ENCODE peak calls at places on chromosomes 4 and X, in ten cellular contexts. One of them, this sample, is unnamed.
A peak's percentile ranks its signal among the peaks of the same experiment; 100 is the strongest.

GRCh38 chr4:113584407-113585150 is 177.0 kb downstream of the CAMK2D start:
- DNase-seq in SK-N-SH: no peak
- DNase-seq in spleen: no peak
- DNase-seq in transverse colon: no peak
- DNase-seq in HCT116: peak; percentile 63
- DNase-seq in H1: no peak
- DNase-seq in suprapubic skin: no peak
- DNase-seq in sigmoid colon: no peak
- DNase-seq in stomach: no peak
- DNase-seq in breast epithelium: no peak
- DNase-seq in this sample: no peak

GRCh38 chrX:112636951-112637541 is 42.7 kb downstream of the LHFPL1 start:
- DNase-seq in spleen: no peak
- DNase-seq in HCT116: no peak
- DNase-seq in H1: no peak
- DNase-seq in suprapubic skin: no peak
- DNase-seq in stomach: no peak
- DNase-seq in sigmoid colon: no peak
- DNase-seq in SK-N-SH: no peak
- DNase-seq in breast epithelium: no peak
- DNase-seq in transverse colon: no peak
- DNase-seq in this sample: no peak

GRCh38 chr4:42855779-42856178 is 36.7 kb upstream of the GRXCR1 start:
- DNase-seq in HCT116: no peak
- DNase-seq in transverse colon: no peak
- DNase-seq in H1: no peak
- DNase-seq in suprapubic skin: no peak
- DNase-seq in SK-N-SH: no peak
- DNase-seq in breast epithelium: no peak
- DNase-seq in sigmoid colon: no peak
- DNase-seq in spleen: no peak
- DNase-seq in stomach: no peak
- DNase-seq in this sample: no peak

GRCh38 chrX:46710425-46710824 is 48.5 kb downstream of the SLC9A7 start:
- DNase-seq in H1: no peak
- DNase-seq in spleen: no peak
- DNase-seq in transverse colon: no peak
- DNase-seq in HCT116: no peak
- DNase-seq in breast epithelium: no peak
- DNase-seq in suprapubic skin: no peak
- DNase-seq in sigmoid colon: no peak
- DNase-seq in SK-N-SH: no peak
- DNase-seq in stomach: no peak
- DNase-seq in this sample: no peak

GRCh38 chr4:31107362-31107761 is 387.2 kb downstream of the PCDH7 start:
- DNase-seq in sigmoid colon: no peak
- DNase-seq in transverse colon: no peak
- DNase-seq in stomach: no peak
- DNase-seq in H1: no peak
- DNase-seq in HCT116: peak; percentile 54
- DNase-seq in SK-N-SH: no peak
- DNase-seq in spleen: no peak
- DNase-seq in breast epithelium: no peak
- DNase-seq in suprapubic skin: no peak
- DNase-seq in this sample: no peak

GRCh38 chr4:186554890-186555827 is at the start of gene MTNR1A:
- DNase-seq in HCT116: no peak
- DNase-seq in transverse colon: peak; percentile 63
- DNase-seq in suprapubic skin: no peak
- DNase-seq in sigmoid colon: no peak
- DNase-seq in SK-N-SH: peak; percentile 48
- DNase-seq in spleen: peak; percentile 69
- DNase-seq in H1: peak; percentile 83
- DNase-seq in stomach: no peak
- DNase-seq in breast epithelium: no peak
- DNase-seq in this sample: peak; percentile 66

GRCh38 chr4:86156526-86156925 is 203.3 kb downstream of the MAPK10 start:
- DNase-seq in spleen: no peak
- DNase-seq in H1: no peak
- DNase-seq in suprapubic skin: no peak
- DNase-seq in sigmoid colon: no peak
- DNase-seq in HCT116: no peak
- DNase-seq in SK-N-SH: no peak
- DNase-seq in breast epithelium: no peak
- DNase-seq in stomach: no peak
- DNase-seq in transverse colon: no peak
- DNase-seq in this sample: no peak

GRCh38 chr4:80201326-80202151 is 4.2 kb downstream of the PRDM8 start:
- DNase-seq in breast epithelium: no peak
- DNase-seq in stomach: no peak
- DNase-seq in spleen: no peak
- DNase-seq in sigmoid colon: no peak
- DNase-seq in SK-N-SH: no peak
- DNase-seq in HCT116: no peak
- DNase-seq in transverse colon: peak; percentile 45
- DNase-seq in H1: peak; percentile 54
- DNase-seq in suprapubic skin: no peak
- DNase-seq in this sample: no peak

GRCh38 chr4:77043507-77044131 is 32.2 kb downstream of the CCNI start:
- DNase-seq in transverse colon: no peak
- DNase-seq in SK-N-SH: no peak
- DNase-seq in spleen: no peak
- DNase-seq in H1: no peak
- DNase-seq in stomach: no peak
- DNase-seq in HCT116: no peak
- DNase-seq in breast epithelium: no peak
- DNase-seq in suprapubic skin: no peak
- DNase-seq in sigmoid colon: no peak
- DNase-seq in this sample: no peak

GRCh38 chr4:173524218-173525117 is 5.6 kb downstream of the HAND2 start:
- DNase-seq in transverse colon: no peak
- DNase-seq in HCT116: no peak
- DNase-seq in spleen: no peak
- DNase-seq in suprapubic skin: no peak
- DNase-seq in sigmoid colon: peak; percentile 80
- DNase-seq in breast epithelium: no peak
- DNase-seq in SK-N-SH: peak; percentile 42
- DNase-seq in stomach: no peak
- DNase-seq in H1: no peak
- DNase-seq in this sample: peak; percentile 90

GRCh38 chr4:88822034-88822433 is 124.4 kb upstream of the NAP1L5 start:
- DNase-seq in breast epithelium: no peak
- DNase-seq in suprapubic skin: no peak
- DNase-seq in stomach: no peak
- DNase-seq in SK-N-SH: no peak
- DNase-seq in sigmoid colon: no peak
- DNase-seq in transverse colon: no peak
- DNase-seq in HCT116: no peak
- DNase-seq in H1: no peak
- DNase-seq in spleen: no peak
- DNase-seq in this sample: no peak

GRCh38 chr4:48065587-48066052 is 49.0 kb downstream of the NIPAL1 start:
- DNase-seq in H1: no peak
- DNase-seq in SK-N-SH: no peak
- DNase-seq in transverse colon: no peak
- DNase-seq in spleen: no peak
- DNase-seq in sigmoid colon: no peak
- DNase-seq in suprapubic skin: no peak
- DNase-seq in HCT116: no peak
- DNase-seq in stomach: no peak
- DNase-seq in breast epithelium: no peak
- DNase-seq in this sample: no peak

GRCh38 chr4:114019972-114020358 is 40.5 kb upstream of the ARSJ start:
- DNase-seq in suprapubic skin: no peak
- DNase-seq in H1: no peak
- DNase-seq in HCT116: no peak
- DNase-seq in sigmoid colon: no peak
- DNase-seq in breast epithelium: no peak
- DNase-seq in stomach: no peak
- DNase-seq in transverse colon: no peak
- DNase-seq in SK-N-SH: no peak
- DNase-seq in spleen: no peak
- DNase-seq in this sample: no peak

GRCh38 chr4:94412019-94413017 is 39.4 kb upstream of the PDLIM5 start:
- DNase-seq in breast epithelium: no peak
- DNase-seq in spleen: no peak
- DNase-seq in suprapubic skin: no peak
- DNase-seq in H1: no peak
- DNase-seq in SK-N-SH: no peak
- DNase-seq in stomach: no peak
- DNase-seq in sigmoid colon: no peak
- DNase-seq in transverse colon: no peak
- DNase-seq in HCT116: peak; percentile 76
- DNase-seq in this sample: no peak

GRCh38 chr4:71162386-71162785 is 168.9 kb downstream of the DCK start:
- DNase-seq in H1: no peak
- DNase-seq in SK-N-SH: no peak
- DNase-seq in suprapubic skin: no peak
- DNase-seq in transverse colon: no peak
- DNase-seq in sigmoid colon: no peak
- DNase-seq in stomach: no peak
- DNase-seq in breast epithelium: no peak
- DNase-seq in spleen: no peak
- DNase-seq in HCT116: no peak
- DNase-seq in this sample: no peak

GRCh38 chrX:1545776-1546408 is 8.9 kb upstream of the P2RY8 start:
- DNase-seq in H1: peak; percentile 13
- DNase-seq in suprapubic skin: no peak
- DNase-seq in stomach: no peak
- DNase-seq in spleen: no peak
- DNase-seq in HCT116: no peak
- DNase-seq in breast epithelium: no peak
- DNase-seq in transverse colon: no peak
- DNase-seq in SK-N-SH: no peak
- DNase-seq in sigmoid colon: peak; percentile 6
- DNase-seq in this sample: no peak
- H3K36me3 ChIP-seq in H1: no peaks in the 10 kb centered on the region
- H3K36me3 ChIP-seq in suprapubic skin: no peaks in the 10 kb centered on the region
- H3K36me3 ChIP-seq in stomach: no peaks in the 10 kb centered on the region
- H3K36me3 ChIP-seq in spleen: no peaks in the 10 kb centered on the region
- H3K36me3 ChIP-seq in HCT116: no peaks in the 10 kb centered on the region
- H3K36me3 ChIP-seq in breast epithelium: no peaks in the 10 kb centered on the region
- H3K36me3 ChIP-seq in transverse colon: no peaks in the 10 kb centered on the region
- H3K36me3 ChIP-seq in SK-N-SH: no peaks in the 10 kb centered on the region
- H3K36me3 ChIP-seq in sigmoid colon: no peaks in the 10 kb centered on the region
- H3K36me3 ChIP-seq in this sample: no peaks in the 10 kb centered on the region

GRCh38 chr4:3367866-3368265 is 73.9 kb upstream of the HGFAC start:
- DNase-seq in HCT116: no peak
- DNase-seq in transverse colon: no peak
- DNase-seq in H1: peak; percentile 42
- DNase-seq in sigmoid colon: no peak
- DNase-seq in stomach: no peak
- DNase-seq in breast epithelium: no peak
- DNase-seq in suprapubic skin: no peak
- DNase-seq in spleen: no peak
- DNase-seq in SK-N-SH: no peak
- DNase-seq in this sample: no peak

GRCh38 chr4:3371038-3371437 is 70.7 kb upstream of the HGFAC start:
- DNase-seq in spleen: peak; percentile 47
- DNase-seq in H1: no peak
- DNase-seq in SK-N-SH: peak; percentile 31
- DNase-seq in suprapubic skin: no peak
- DNase-seq in transverse colon: no peak
- DNase-seq in stomach: no peak
- DNase-seq in HCT116: no peak
- DNase-seq in sigmoid colon: peak; percentile 38
- DNase-seq in breast epithelium: no peak
- DNase-seq in this sample: peak; percentile 79

GRCh38 chr4:3369781-3370660 is 71.7 kb upstream of the HGFAC start:
- DNase-seq in transverse colon: no peak
- DNase-seq in sigmoid colon: peak; percentile 77
- DNase-seq in suprapubic skin: no peak
- DNase-seq in SK-N-SH: peak; percentile 69
- DNase-seq in HCT116: no peak
- DNase-seq in H1: peak; percentile 54
- DNase-seq in breast epithelium: no peak
- DNase-seq in spleen: no peak
- DNase-seq in stomach: no peak
- DNase-seq in this sample: peak; percentile 92

GRCh38 chr4:3368334-3368733 is 73.4 kb upstream of the HGFAC start:
- DNase-seq in H1: no peak
- DNase-seq in SK-N-SH: no peak
- DNase-seq in stomach: no peak
- DNase-seq in transverse colon: no peak
- DNase-seq in suprapubic skin: no peak
- DNase-seq in HCT116: no peak
- DNase-seq in spleen: no peak
- DNase-seq in sigmoid colon: peak; percentile 40
- DNase-seq in breast epithelium: no peak
- DNase-seq in this sample: peak; percentile 68

GRCh38 chr4:3368841-3369760 is 72.7 kb upstream of the HGFAC start:
- DNase-seq in stomach: no peak
- DNase-seq in spleen: no peak
- DNase-seq in SK-N-SH: peak; percentile 62
- DNase-seq in transverse colon: no peak
- DNase-seq in H1: peak; percentile 45
- DNase-seq in sigmoid colon: peak; percentile 48
- DNase-seq in HCT116: no peak
- DNase-seq in suprapubic skin: no peak
- DNase-seq in breast epithelium: no peak
- DNase-seq in this sample: peak; percentile 89
- H3K4me3 ChIP-seq in stomach: no peak overlapping the region
- H3K4me3 ChIP-seq in spleen: no peak overlapping the region
- H3K4me3 ChIP-seq in SK-N-SH: peak overlapping the region; percentile 62
- H3K4me3 ChIP-seq in transverse colon: no peak overlapping the region
- H3K4me3 ChIP-seq in H1: peak overlapping the region; percentile 2
- H3K4me3 ChIP-seq in sigmoid colon: no peak overlapping the region
- H3K4me3 ChIP-seq in HCT116: no peak overlapping the region
- H3K4me3 ChIP-seq in suprapubic skin: peak overlapping the region; percentile 15
- H3K4me3 ChIP-seq in breast epithelium: peak overlapping the region; percentile 9
- H3K4me3 ChIP-seq in this sample: peak overlapping the region; percentile 23

GRCh38 chrX:41352329-41352801 is 18.4 kb downstream of the DDX3X start:
- DNase-seq in sigmoid colon: no peak
- DNase-seq in spleen: no peak
- DNase-seq in stomach: no peak
- DNase-seq in HCT116: no peak
- DNase-seq in SK-N-SH: no peak
- DNase-seq in breast epithelium: no peak
- DNase-seq in suprapubic skin: no peak
- DNase-seq in H1: no peak
- DNase-seq in transverse colon: no peak
- DNase-seq in this sample: no peak
- TF ChIP-seq POLR2AphosphoS5 in sigmoid colon: no peak
- TF ChIP-seq POLR2AphosphoS5 in spleen: no peak
- TF ChIP-seq POLR2AphosphoS5 in stomach: no peak
- TF ChIP-seq POLR2AphosphoS5 in HCT116: peak; percentile 5
- TF ChIP-seq POLR2AphosphoS5 in SK-N-SH: no peak
- TF ChIP-seq POLR2AphosphoS5 in breast epithelium: no peak
- TF ChIP-seq POLR2AphosphoS5 in suprapubic skin: no peak
- TF ChIP-seq POLR2AphosphoS5 in H1: no peak
- TF ChIP-seq POLR2AphosphoS5 in transverse colon: no peak
- TF ChIP-seq POLR2AphosphoS5 in this sample: no peak

DNA sequence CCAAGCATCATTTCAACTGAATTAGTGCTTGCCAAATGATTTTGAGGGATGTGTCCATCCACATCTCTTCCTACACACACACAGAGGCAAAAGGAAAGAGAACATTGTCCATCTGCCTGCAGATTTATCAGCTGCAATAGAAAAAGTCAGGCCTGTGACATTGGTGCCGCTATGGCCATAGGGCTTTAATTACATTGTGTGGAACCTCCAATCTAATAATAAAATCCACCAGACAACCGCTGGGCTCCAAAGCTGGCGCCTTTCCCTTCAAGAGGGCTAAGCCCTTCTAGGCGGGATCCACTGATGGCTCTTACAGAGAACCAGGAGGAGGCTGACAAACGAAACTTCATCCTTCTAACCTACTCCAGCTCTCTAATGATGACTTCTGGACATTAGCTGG is 60.6 kb downstream of the PHOX2B start:
- DNase-seq in H1: no peak
- DNase-seq in breast epithelium: no peak
- DNase-seq in spleen: no peak
- DNase-seq in transverse colon: no peak
- DNase-seq in suprapubic skin: no peak
- DNase-seq in HCT116: no peak
- DNase-seq in SK-N-SH: peak; percentile 50
- DNase-seq in sigmoid colon: no peak
- DNase-seq in stomach: no peak
- DNase-seq in this sample: peak; percentile 57
- H3K36me3 ChIP-seq in H1: no peaks in the 10 kb centered on the region
- H3K36me3 ChIP-seq in breast epithelium: peaks cover 5% of the 10 kb centered on the region
- H3K36me3 ChIP-seq in spleen: peaks cover 88% of the 10 kb centered on the region
- H3K36me3 ChIP-seq in transverse colon: no peaks in the 10 kb centered on the region
- H3K36me3 ChIP-seq in suprapubic skin: peaks cover 54% of the 10 kb centered on the region
- H3K36me3 ChIP-seq in HCT116: no peaks in the 10 kb centered on the region
- H3K36me3 ChIP-seq in SK-N-SH: no peaks in the 10 kb centered on the region
- H3K36me3 ChIP-seq in sigmoid colon: peaks cover 3% of the 10 kb centered on the region
- H3K36me3 ChIP-seq in stomach: peaks cover 40% of the 10 kb centered on the region
- H3K36me3 ChIP-seq in this sample: peaks cover 52% of the 10 kb centered on the region